ENCODE peak calls at places on chromosomes 12 and 14, in six cellular contexts. L is HuH-7.5, I is NCI-H1694, Y is lung microvascular endothelial cell, E is MV-4-11, D is adipocyte. Q is an unnamed sample.

GRCh38 chr14:56809262-56810215 is 740 bp downstream of the OTX2 start:
- DNase-seq in L (no peak), I (no peak), Y (no peak), E (no peak), D (no peak), Q (no peak)

GRCh38 chr12:84150226-84150625 is 762.4 kb downstream of the SLC6A15 start:
- DNase-seq in L (no peak), I (no peak), Y (no peak), E (no peak), D (no peak), Q (no peak)

GRCh38 chr14:96434040-96434439 is 42.1 kb downstream of the AK7 start:
- DNase-seq in L (no peak), I (no peak), Y (no peak), E (no peak), D (no peak), Q (no peak)

GRCh38 chr12:117671734-117672133 is 297.1 kb downstream of the KSR2 start:
- DNase-seq in L (peak; percentile 34), I (peak; percentile 9), Y (peak; percentile 67), E (no peak), D (no peak), Q (no peak)

GRCh38 chr12:67780580-67781084 is 132.1 kb downstream of the DYRK2 start:
- DNase-seq in L (no peak), I (no peak), Y (no peak), E (no peak), D (no peak), Q (no peak)

GRCh38 chr12:21940972-21941521 is at the start of gene ABCC9:
- DNase-seq in L (peak; percentile 21), I (peak; percentile 1), Y (no peak), E (no peak), D (peak; percentile 73), Q (no peak)

GRCh38 chr14:95765016-95765415 is 51.1 kb upstream of the TCL1A start:
- DNase-seq in L (no peak), I (peak; percentile 100), Y (no peak), E (no peak), D (no peak), Q (no peak)

GRCh38 chr14:64944861-64945260 is 2.3 kb upstream of the GPX2 start:
- DNase-seq in L (no peak), I (no peak), Y (no peak), E (no peak), D (no peak), Q (no peak)

GRCh38 chr12:45914090-45914489 is 76.3 kb downstream of the SCAF11 start:
- DNase-seq in L (no peak), I (no peak), Y (no peak), E (peak; percentile 18), D (peak; percentile 65), Q (no peak)

GRCh38 chr12:49637401-49637800 is 14.0 kb downstream of the PRPF40B start:
- DNase-seq in L (no peak), I (no peak), Y (no peak), E (no peak), D (no peak), Q (no peak)

GRCh38 chr14:104601786-104602185 is 2.8 kb downstream of the TMEM179 start:
- DNase-seq in L (no peak), I (peak; percentile 94), Y (no peak), E (no peak), D (no peak), Q (no peak)

GRCh38 chr12:5244513-5244972 is 187.4 kb upstream of the NTF3 start:
- DNase-seq in L (peak; percentile 47), I (no peak), Y (no peak), E (no peak), D (no peak), Q (no peak)

Q was measured in stimulated activated naive CD4-positive, alpha-beta T cell.